ENCODE peak calls at places on chromosomes 2 and 18, in eight cellular contexts. F, R, O, G, T, A, M and L are unnamed samples.

GRCh38 chr2:67446504-67446911 is 49.4 kb downstream of the ETAA1 start:
- DNase-seq in G (no peak), T (no peak), O (no peak), M (no peak), R (no peak), A (no peak), F (no peak), L (no peak)

GRCh38 chr18:8117008-8117376 is 492.2 kb upstream of the RAB12 start:
- DNase-seq in R (no peak), T (no peak), G (no peak), A (no peak), O (no peak), M (no peak), F (no peak), L (no peak)

GRCh38 chr2:240972636-240973521 is 25.5 kb upstream of the SNED1 start:
- DNase-seq in R (no peak), G (no peak), T (no peak), O (no peak), A (no peak), F (no peak), M (peak), L (no peak)

GRCh38 chr18:24786027-24786426 is 325.6 kb downstream of the HRH4 start:
- DNase-seq in G (no peak), M (no peak), O (no peak), F (no peak), T (no peak), R (no peak), A (no peak), L (no peak)

GRCh38 chr2:142857247-142858154 is 20.0 kb upstream of the KYNU start:
- DNase-seq in O (no peak), T (no peak), M (no peak), R (no peak), F (no peak), G (no peak), A (no peak), L (no peak)

GRCh38 chr2:174072069-174072468 is 106.9 kb upstream of the SP3 start:
- DNase-seq in T (no peak), A (no peak), R (no peak), O (no peak), F (no peak), G (no peak), M (no peak), L (peak)

GRCh38 chr2:172090044-172090946 is 5.0 kb downstream of the DLX1 start:
- DNase-seq in M (peak), R (peak), A (no peak), O (no peak), G (no peak), T (no peak), F (no peak), L (no peak)

GRCh38 chr2:15553519-15553918 is 7.6 kb downstream of the NBAS start:
- DNase-seq in O (no peak), M (no peak), A (no peak), F (no peak), T (no peak), R (no peak), G (no peak), L (no peak)

GRCh38 chr2:108305901-108306300 is 17.2 kb downstream of the SULT1C2 start:
- DNase-seq in T (no peak), G (no peak), R (no peak), A (no peak), M (no peak), F (no peak), O (no peak), L (no peak)

GRCh38 chr2:37663390-37663789 is 8.1 kb downstream of the CDC42EP3 start:
- DNase-seq in T (no peak), R (no peak), A (no peak), M (no peak), F (no peak), O (no peak), G (no peak), L (no peak)

GRCh38 chr2:233980955-233981555 is 63.9 kb downstream of the TRPM8 start:
- DNase-seq in O (no peak), F (no peak), A (no peak), T (no peak), M (no peak), G (no peak), R (no peak), L (no peak)

GRCh38 chr2:176768185-176768584 is 444.4 kb upstream of the HNRNPA3 start:
- DNase-seq in R (no peak), F (no peak), O (no peak), M (no peak), T (no peak), G (no peak), A (no peak), L (no peak)

GRCh38 chr18:48932822-48933510 is 17.8 kb downstream of the SMAD7 start:
- DNase-seq in G (no peak), R (no peak), M (no peak), A (peak), F (no peak), O (no peak), T (no peak), L (peak)

GRCh38 chr2:120826260-120826648 is 90.6 kb downstream of the GLI2 start:
- DNase-seq in T (no peak), R (no peak), G (no peak), A (no peak), F (no peak), M (peak), O (no peak), L (no peak)

GRCh38 chr2:25490220-25490619 is 148.5 kb upstream of the DNMT3A start:
- DNase-seq in R (no peak), T (no peak), M (no peak), F (no peak), G (no peak), O (no peak), A (no peak), L (no peak)

GRCh38 chr2:8080063-8080462 is 601.8 kb upstream of the ID2 start:
- DNase-seq in O (no peak), G (no peak), A (no peak), T (no peak), F (no peak), M (no peak), R (no peak), L (no peak)

GRCh38 chr2:71223767-71224333 is 3.1 kb downstream of the PAIP2B start:
- DNase-seq in R (peak), M (peak), F (peak), O (peak), G (peak), T (peak), A (peak), L (peak)

GRCh38 chr18:13438507-13439056 is 220.0 kb downstream of the LDLRAD4 start:
- DNase-seq in T (no peak), M (no peak), O (no peak), R (no peak), F (no peak), A (no peak), G (no peak), L (no peak)

GRCh38 chr18:36149514-36150289 is 20.0 kb downstream of the ELP2 start:
- DNase-seq in G (no peak), T (no peak), R (no peak), O (no peak), A (no peak), M (no peak), F (no peak), L (no peak)

GRCh38 chr2:233100192-233100998 is 40.3 kb downstream of the INPP5D start:
- DNase-seq in O (no peak), F (no peak), R (no peak), A (no peak), M (no peak), T (no peak), G (no peak), L (no peak)

GRCh38 chr2:111160758-111161157 is 40.0 kb downstream of the BCL2L11 start:
- DNase-seq in A (no peak), T (no peak), F (no peak), R (no peak), O (no peak), G (no peak), M (no peak), L (no peak)

GRCh38 chr2:220224711-220225519 is 597.5 kb downstream of the SLC4A3 start:
- DNase-seq in M (no peak), T (no peak), R (no peak), G (no peak), A (no peak), O (no peak), F (no peak), L (no peak)

GRCh38 chr2:54557601-54558187 is 101.6 kb downstream of the SPTBN1 start:
- DNase-seq in F (peak), M (peak), O (no peak), A (peak), G (peak), T (peak), R (peak), L (no peak)

GRCh38 chr2:161312996-161313395 is 4.8 kb downstream of the PSMD14 start:
- DNase-seq in T (no peak), M (no peak), F (no peak), A (no peak), O (no peak), R (no peak), G (no peak), L (no peak)
- TF ChIP-seq REST in T (no peak), M (no peak), F (no peak), A (no peak), O (no peak), R (no peak), G (no peak), L (no peak)

GRCh38 chr2:19282305-19282704 is 76.1 kb downstream of the OSR1 start:
- DNase-seq in O (no peak), M (no peak), F (no peak), R (no peak), T (no peak), G (no peak), A (no peak), L (no peak)
- H3K27ac ChIP-seq in O (no peak), M (no peak), F (no peak), R (no peak), T (no peak), G (no peak), A (no peak), L (no peak)

DNA sequence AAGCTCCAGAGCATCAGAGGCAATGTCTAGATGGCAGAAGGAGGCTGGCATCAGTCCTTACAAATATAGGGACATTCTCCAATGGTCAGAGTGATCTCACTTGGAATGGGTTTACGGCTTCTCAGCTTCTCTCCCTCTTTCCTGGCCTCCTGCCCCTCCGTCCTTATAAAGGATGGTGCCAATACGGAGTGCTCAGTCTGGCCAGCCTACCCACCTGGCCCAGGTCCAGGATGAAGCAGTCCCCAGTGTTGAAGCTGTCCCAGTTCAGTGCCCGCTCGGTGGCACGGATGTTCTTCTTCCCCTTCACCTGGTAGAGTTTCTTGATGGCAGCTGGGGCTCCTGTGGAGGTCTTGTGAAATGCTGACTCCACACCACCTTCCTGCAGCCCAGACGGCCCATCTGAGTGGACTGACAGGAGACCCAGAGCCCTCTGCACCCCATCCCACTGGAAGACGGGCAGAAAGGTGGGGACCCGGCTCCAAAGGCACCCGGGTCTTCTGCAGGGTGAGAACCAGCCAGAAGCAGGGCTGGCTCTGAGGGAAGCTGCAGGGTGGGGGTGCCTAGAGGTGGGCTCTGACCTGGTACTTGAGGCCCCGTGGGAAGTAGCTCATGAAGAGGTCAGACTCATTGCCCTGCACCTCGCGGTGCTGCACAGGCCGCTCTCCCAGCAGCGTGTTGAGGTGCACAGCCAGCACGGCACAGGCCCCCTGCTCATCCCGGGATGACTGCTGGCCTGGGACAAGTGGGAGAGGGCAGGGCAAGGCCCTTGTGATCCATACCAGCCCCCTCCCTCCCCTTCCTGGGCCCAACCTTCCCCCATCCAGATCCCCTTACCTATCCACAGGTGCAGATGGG is 9.0 kb downstream of the CAPG start:
- DNase-seq in M (peak), R (no peak), T (no peak), F (no peak), O (no peak), A (no peak), G (no peak), L (no peak)
- TF ChIP-seq REST in M (no peak), R (no peak), T (no peak), F (no peak), O (no peak), A (no peak), G (no peak), L (no peak)

DNA sequence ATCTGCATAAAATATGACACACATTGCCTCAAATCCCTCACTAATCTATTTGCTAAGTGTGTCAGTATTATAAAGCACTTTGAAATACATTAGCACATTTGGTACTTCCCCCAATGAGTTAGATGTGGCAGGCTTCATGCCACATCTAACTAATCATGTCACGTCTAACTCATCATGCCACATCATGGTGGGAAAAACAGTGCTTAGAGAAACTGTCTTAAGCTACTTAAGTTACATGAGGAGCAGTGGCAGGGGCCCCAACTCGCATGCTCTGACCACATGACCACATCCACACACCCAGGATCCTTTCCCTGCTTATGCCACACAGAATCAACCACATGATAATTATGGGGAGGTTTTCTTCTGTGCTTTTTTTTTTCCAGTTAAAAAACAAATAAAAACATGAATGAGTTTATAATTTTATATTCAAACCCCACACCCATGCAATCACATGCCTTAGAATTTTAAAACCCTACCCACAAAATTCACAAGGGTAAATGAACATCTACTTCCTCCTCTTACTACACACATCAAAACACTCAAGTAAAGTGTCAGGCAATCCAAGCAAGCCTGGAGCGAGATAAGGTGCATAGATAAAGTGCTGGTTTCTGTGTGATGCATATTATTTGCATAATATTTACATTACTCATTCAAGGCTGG is 1.6 kb downstream of the ABCA12 start:
- DNase-seq in T (no peak), R (no peak), A (no peak), M (no peak), G (no peak), O (no peak), F (no peak), L (no peak)
- H3K27ac ChIP-seq in T (no peak), R (no peak), A (no peak), M (peak), G (no peak), O (no peak), F (peak), L (no peak)

DNA sequence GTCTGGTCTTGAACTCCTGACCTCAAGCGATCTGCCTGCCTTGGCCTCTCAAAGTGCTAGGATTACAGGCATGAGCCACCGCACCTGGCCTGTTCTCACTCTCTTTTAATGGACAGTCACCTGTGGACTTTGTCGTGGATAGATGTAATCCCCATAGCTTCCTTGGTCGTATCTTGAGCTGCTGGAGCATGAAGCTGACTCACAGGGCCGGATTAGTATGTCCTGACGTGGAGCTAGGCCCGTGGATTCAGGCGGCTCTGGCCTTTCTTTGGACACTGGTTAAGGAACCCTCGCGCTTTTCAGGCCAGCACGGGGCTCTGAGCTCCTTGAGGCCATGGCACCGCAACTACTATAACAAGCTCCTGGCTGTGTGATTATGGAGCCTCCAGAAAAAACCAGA is 27.5 kb upstream of the GBX2 start:
- DNase-seq in R (no peak), A (no peak), O (no peak), G (no peak), T (no peak), M (no peak), F (no peak), L (no peak)
- TF ChIP-seq REST in R (no peak), A (no peak), O (no peak), G (no peak), T (no peak), M (no peak), F (no peak), L (no peak)

GRCh38 chr2:85549826-85550225 is 10.9 kb downstream of the MAT2A start:
- DNase-seq in G (no peak), R (peak), M (no peak), O (no peak), F (no peak), A (no peak), T (no peak), L (no peak)
- H3K27ac ChIP-seq in G (no peak), R (no peak), M (peak), O (peak), F (no peak), A (no peak), T (no peak), L (peak)

GRCh38 chr2:18762667-18763066 is 173.3 kb upstream of the NT5C1B start:
- DNase-seq in T (peak), M (no peak), R (no peak), A (no peak), O (no peak), F (no peak), G (no peak), L (no peak)

GRCh38 chr2:18763338-18763737 is 174.0 kb upstream of the NT5C1B start:
- DNase-seq in G (no peak), O (no peak), F (no peak), A (no peak), M (no peak), R (no peak), T (no peak), L (no peak)
- TF ChIP-seq REST in G (no peak), O (no peak), F (no peak), A (no peak), M (no peak), R (no peak), T (no peak), L (no peak)

DNA sequence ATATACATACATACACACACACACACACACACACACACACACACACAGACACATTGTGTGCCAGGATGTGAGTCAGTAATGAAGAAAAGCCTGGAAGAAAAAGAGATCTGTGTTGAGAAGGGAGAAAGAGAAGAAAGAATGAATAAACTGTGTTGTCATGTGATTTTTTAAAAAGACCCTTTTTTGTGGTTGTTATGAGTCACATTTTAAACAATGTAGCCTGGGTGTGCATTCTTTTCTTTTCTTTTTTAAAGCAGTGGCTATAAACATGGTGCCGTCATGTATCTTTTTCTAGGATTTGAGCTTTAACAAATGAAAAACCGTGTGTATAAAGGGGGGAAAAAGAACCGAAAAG is 87.2 kb downstream of the NRP2 start:
- DNase-seq in G (no peak), F (no peak), T (no peak), R (no peak), O (no peak), M (no peak), A (no peak), L (no peak)
- H3K27ac ChIP-seq in G (no peak), F (peak), T (no peak), R (no peak), O (no peak), M (peak), A (no peak), L (no peak)

GRCh38 chr2:99981840-99982239 is 160.6 kb downstream of the AFF3 start:
- DNase-seq in O (no peak), T (no peak), R (no peak), M (no peak), A (no peak), G (no peak), F (no peak), L (no peak)

GRCh38 chr2:99984781-99985525 is 157.4 kb downstream of the AFF3 start:
- DNase-seq in M (peak), R (peak), T (no peak), G (no peak), F (no peak), A (no peak), O (no peak), L (no peak)

GRCh38 chr2:99977947-99978346 is 164.4 kb downstream of the AFF3 start:
- DNase-seq in R (no peak), F (no peak), O (no peak), M (no peak), G (no peak), A (no peak), T (no peak), L (no peak)

GRCh38 chr2:99982744-99983143 is 159.6 kb downstream of the AFF3 start:
- DNase-seq in M (no peak), R (no peak), A (no peak), T (no peak), F (no peak), G (no peak), O (no peak), L (no peak)

DNA sequence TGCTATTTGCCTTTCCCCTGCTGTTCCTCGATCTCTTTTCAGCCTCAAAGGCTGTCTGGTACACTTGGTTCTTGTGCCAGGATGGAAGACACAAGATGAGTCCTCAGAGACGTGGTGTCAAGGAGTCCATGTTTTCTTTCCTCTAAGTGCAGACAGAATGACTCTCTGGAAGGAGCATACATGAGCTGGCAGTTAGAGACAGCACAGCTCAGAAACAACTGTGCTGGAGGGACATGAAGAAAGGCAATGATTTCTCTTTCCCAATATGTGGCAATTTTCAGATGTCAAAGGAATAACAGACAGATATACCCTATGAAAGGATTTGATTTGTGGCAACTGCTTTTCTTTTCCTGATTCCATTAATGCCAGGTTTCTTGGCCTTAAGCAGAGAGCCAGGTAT is 162.2 kb downstream of the AFF3 start:
- DNase-seq in O (no peak), M (no peak), F (no peak), G (no peak), T (no peak), R (no peak), A (no peak), L (no peak)
- TF ChIP-seq REST in O (no peak), M (no peak), F (no peak), G (no peak), T (no peak), R (no peak), A (no peak), L (no peak)